ENCODE peak calls at places on chromosomes 16 and 17, in six cellular contexts. I is Peyer's patch, Y is foreskin keratinocyte, C is thyroid gland, F is A549, P is PC-3. W is an unnamed sample.

GRCh38 chr17:73480740-73481139 is 163.5 kb downstream of the SDK2 start:
- DNase-seq in I (no peak), F (no peak), P (no peak), C (no peak), Y (no peak), W (peak; percentile 39)

GRCh38 chr16:81711609-81712329 is 67.3 kb upstream of the PLCG2 start:
- DNase-seq in I (no peak), Y (no peak), P (peak; percentile 83), C (no peak), F (peak; percentile 97), W (no peak)

GRCh38 chr16:87955302-87956168 is 4.3 kb downstream of the BANP start:
- DNase-seq in Y (no peak), C (no peak), F (no peak), P (no peak), I (no peak), W (no peak)

GRCh38 chr16:68319185-68319908 is 8.5 kb downstream of the PRMT7 start:
- DNase-seq in P (no peak), F (no peak), C (no peak), I (no peak), Y (no peak), W (no peak)

GRCh38 chr16:58938856-58939255 is 204.7 kb upstream of the GOT2 start:
- DNase-seq in F (no peak), C (no peak), P (no peak), I (no peak), Y (no peak), W (no peak)

GRCh38 chr17:66494023-66494803 is 191.8 kb downstream of the PRKCA start:
- DNase-seq in C (no peak), Y (peak; percentile 78), F (peak; percentile 65), I (no peak), P (peak; percentile 92), W (no peak)

GRCh38 chr16:9818702-9819101 is 363.5 kb downstream of the GRIN2A start:
- DNase-seq in Y (no peak), F (no peak), P (no peak), C (no peak), I (no peak), W (no peak)

GRCh38 chr16:70736454-70737376 is 50.9 kb upstream of the MTSS2 start:
- DNase-seq in P (no peak), F (no peak), C (no peak), I (no peak), Y (no peak), W (peak; percentile 53)

GRCh38 chr16:1069154-1069553 is 3.4 kb upstream of the SSTR5 start:
- DNase-seq in Y (no peak), C (no peak), I (no peak), P (no peak), F (no peak), W (no peak)

GRCh38 chr17:62014526-62014925 is 50.6 kb downstream of the MED13 start:
- DNase-seq in Y (no peak), F (no peak), C (no peak), P (no peak), I (no peak), W (no peak)

GRCh38 chr16:2087426-2088191 is 39.8 kb downstream of the TSC2 start:
- DNase-seq in C (no peak), I (no peak), F (no peak), P (no peak), Y (no peak), W (no peak)

GRCh38 chr17:79070266-79070880 is 4.3 kb upstream of the ENGASE start:
- DNase-seq in P (no peak), Y (no peak), I (no peak), F (no peak), C (no peak), W (peak; percentile 1)

GRCh38 chr16:10754941-10755340 is 11.3 kb downstream of the NUBP1 start:
- DNase-seq in P (peak; percentile 71), C (no peak), F (no peak), I (no peak), Y (no peak), W (no peak)

GRCh38 chr17:29131814-29132682 is 48.1 kb downstream of the MYO18A start:
- DNase-seq in P (no peak), I (no peak), C (no peak), Y (no peak), F (no peak), W (peak; percentile 64)

GRCh38 chr17:32235588-32235987 is 30.0 kb upstream of the RHBDL3 start:
- DNase-seq in C (no peak), Y (no peak), F (no peak), I (no peak), P (no peak), W (no peak)

GRCh38 chr17:77634710-77635109 is 323.8 kb upstream of the TNRC6C start:
- DNase-seq in I (no peak), C (no peak), Y (no peak), P (no peak), F (no peak), W (no peak)

GRCh38 chr17:55388842-55389241 is 32.8 kb downstream of the MMD start:
- DNase-seq in I (no peak), F (no peak), P (no peak), C (no peak), Y (no peak), W (no peak)

GRCh38 chr17:55386931-55387330 is 34.7 kb downstream of the MMD start:
- DNase-seq in I (no peak), C (no peak), P (no peak), Y (no peak), F (no peak), W (no peak)

GRCh38 chr17:55391244-55391757 is 30.3 kb downstream of the MMD start:
- DNase-seq in I (no peak), Y (no peak), P (no peak), F (no peak), C (no peak), W (no peak)

GRCh38 chr17:55391764-55392467 is 29.7 kb downstream of the MMD start:
- DNase-seq in I (no peak), C (no peak), F (no peak), Y (no peak), P (no peak), W (no peak)

GRCh38 chr17:55390364-55390977 is 31.2 kb downstream of the MMD start:
- DNase-seq in C (no peak), F (no peak), I (no peak), P (no peak), Y (no peak), W (no peak)
- H3K4me1 ChIP-seq in C (peaks cover 4% of the 10 kb centered on the region), F (peaks cover 11% of the 10 kb centered on the region), I (peaks cover 15% of the 10 kb centered on the region), P (no peaks in the 10 kb centered on the region), Y (no peaks in the 10 kb centered on the region), W (no peaks in the 10 kb centered on the region)

DNA sequence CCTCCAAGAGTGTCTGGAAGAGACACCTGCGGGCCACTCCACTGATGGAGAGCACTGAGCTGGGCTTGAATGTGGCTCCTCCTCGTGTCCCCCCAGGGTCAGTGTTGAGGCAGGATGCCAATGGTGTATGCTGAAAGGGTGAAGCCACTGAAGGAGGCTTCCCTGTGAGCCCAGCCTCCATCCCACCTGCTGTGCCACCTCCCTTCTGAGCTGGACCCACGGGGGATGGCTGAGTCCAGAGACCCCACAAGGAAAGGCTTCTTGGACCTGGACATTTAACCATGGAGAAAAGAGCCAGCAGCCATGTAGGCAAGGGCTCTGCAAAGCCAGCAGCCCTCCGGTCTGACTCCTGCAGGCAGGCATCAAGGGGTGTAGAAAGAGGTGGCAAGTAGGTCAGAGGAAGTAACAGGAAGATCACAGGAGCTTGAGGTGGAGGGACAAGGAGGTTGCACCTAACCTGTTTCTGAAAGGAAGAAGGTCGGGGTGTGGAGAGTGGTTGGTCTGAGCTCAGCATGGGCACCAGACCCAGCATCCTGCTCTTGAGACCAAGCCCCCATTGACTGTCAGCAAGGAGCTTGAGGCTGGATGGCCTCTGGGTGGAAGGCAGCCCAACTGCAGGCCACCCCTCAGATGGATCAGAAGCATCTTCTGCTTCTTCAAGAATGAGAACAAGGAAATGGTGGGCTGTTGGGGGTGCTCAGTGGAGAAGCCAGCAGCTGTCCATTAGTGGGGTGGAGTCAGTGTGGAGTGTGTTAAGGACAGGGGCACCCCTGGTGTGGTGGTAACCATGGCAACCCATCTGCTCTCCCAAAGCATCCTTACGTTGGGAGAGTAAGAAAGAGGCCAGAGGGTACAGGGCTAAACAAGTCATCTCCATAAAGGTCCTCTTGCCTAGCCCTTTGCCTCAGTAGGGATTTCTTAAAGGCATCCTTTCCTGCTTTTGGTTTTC is 80.7 kb downstream of the PLD6 start:
- DNase-seq in Y (no peak), I (no peak), C (no peak), F (no peak), P (no peak), W (no peak)
- H3K4me1 ChIP-seq in Y (no peaks in the 10 kb centered on the region), I (peaks cover 36% of the 10 kb centered on the region), C (peaks cover 52% of the 10 kb centered on the region), F (peaks cover 29% of the 10 kb centered on the region), P (no peaks in the 10 kb centered on the region), W (peaks cover 12% of the 10 kb centered on the region)

GRCh38 chr16:86509759-86510464 is 415 bp upstream of the FOXF1 start:
- DNase-seq in Y (no peak), F (no peak), I (peak; percentile 73), C (no peak), P (no peak), W (peak; percentile 80)

GRCh38 chr16:86507173-86508027 is 2.9 kb upstream of the FOXF1 start:
- DNase-seq in I (no peak), C (no peak), P (no peak), Y (no peak), F (no peak), W (no peak)

GRCh38 chr16:86508947-86509758 is 1.2 kb upstream of the FOXF1 start:
- DNase-seq in Y (no peak), I (no peak), P (peak; percentile 35), F (peak; percentile 41), C (peak; percentile 48), W (peak; percentile 67)

GRCh38 chr16:86505899-86506864 is 4.1 kb upstream of the FOXF1 start:
- DNase-seq in C (no peak), Y (no peak), F (no peak), P (no peak), I (no peak), W (no peak)

DNA sequence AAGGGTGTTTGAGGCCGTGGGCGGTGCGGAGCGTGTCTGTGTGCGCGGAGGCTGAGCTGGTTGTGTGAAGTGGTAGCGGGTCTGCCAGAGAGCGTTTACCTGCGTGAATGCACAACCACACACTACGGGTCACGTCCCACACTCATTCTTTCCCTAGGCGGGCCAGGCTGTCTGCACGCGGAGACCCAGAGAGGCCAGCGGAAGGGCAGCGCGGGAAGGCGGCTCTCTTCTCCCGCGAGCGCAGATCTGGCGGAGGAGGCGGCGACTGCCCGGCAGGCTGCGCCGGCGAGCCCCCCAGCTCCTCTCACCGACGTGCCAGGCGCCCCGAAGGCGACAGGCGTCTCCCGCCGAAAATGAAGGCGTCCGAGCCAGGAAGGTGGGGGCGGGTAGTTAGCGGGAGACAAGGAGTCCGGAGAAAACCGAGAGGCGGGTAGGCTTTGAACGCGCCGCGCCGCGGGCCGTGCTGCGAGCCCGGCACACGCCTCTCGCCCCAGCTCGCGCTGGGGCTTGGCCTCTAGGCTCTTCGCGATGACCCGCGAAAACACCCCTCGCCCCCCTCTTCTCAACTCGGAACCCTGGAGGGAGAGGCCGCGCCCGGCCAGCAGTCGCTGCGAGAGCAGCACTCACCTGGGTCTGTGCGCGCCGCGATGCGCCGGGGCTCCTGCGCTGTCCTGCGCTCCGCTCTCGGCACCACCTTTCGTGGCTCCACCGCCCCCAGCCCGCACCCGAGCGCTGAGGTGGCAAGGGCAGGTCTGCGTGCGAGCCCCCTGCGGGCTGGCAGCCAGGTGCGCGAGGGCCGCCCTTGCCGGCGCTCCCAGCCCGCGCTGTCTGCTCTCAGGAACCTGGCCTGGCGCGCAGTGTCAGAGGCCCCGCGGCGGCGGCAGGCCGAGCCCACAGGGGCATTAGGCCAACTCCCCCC is 2.0 kb upstream of the FOXF1 start:
- DNase-seq in C (no peak), P (no peak), Y (no peak), F (peak; percentile 25), I (no peak), W (no peak)
- H3K4me1 ChIP-seq in C (peaks cover 39% of the 10 kb centered on the region), P (no peaks in the 10 kb centered on the region), Y (no peaks in the 10 kb centered on the region), F (peaks cover 19% of the 10 kb centered on the region), I (peaks cover 18% of the 10 kb centered on the region), W (no peaks in the 10 kb centered on the region)

GRCh38 chr16:78936060-78936459 is 664.5 kb downstream of the MAF start:
- DNase-seq in F (no peak), Y (no peak), P (no peak), I (no peak), C (no peak), W (no peak)

GRCh38 chr16:78939600-78939999 is 660.9 kb downstream of the MAF start:
- DNase-seq in F (no peak), I (no peak), C (no peak), P (no peak), Y (no peak), W (no peak)
- H3K4me1 ChIP-seq in F (no peaks in the 10 kb centered on the region), I (no peaks in the 10 kb centered on the region), C (no peaks in the 10 kb centered on the region), P (no peaks in the 10 kb centered on the region), Y (no peaks in the 10 kb centered on the region), W (no peaks in the 10 kb centered on the region)